ENCODE peak calls at places on chromosomes 13 and 19, in ten cellular contexts. Y is psoas muscle, M is ovary, J is stomach, H is fibroblast of lung, V is breast epithelium, A is heart left ventricle, B is body of pancreas, E is endodermal cell, T is tibial nerve. D is an unnamed sample.

GRCh38 chr13:102361113-102361512 is 40.7 kb downstream of the FGF14 start:
- DNase-seq in Y (no peak), V (no peak), M (no peak), J (no peak), H (no peak), E (no peak), T (no peak), A (no peak), B (no peak), D (no peak)

GRCh38 chr19:8518536-8518935 is 4.6 kb upstream of the ZNF414 start:
- DNase-seq in J (no peak), B (no peak), T (no peak), A (no peak), E (no peak), H (no peak), V (no peak), Y (no peak), M (no peak), D (no peak)

GRCh38 chr19:2797280-2797679 is 12.0 kb downstream of the THOP1 start:
- DNase-seq in Y (no peak), M (no peak), J (no peak), H (no peak), V (no peak), A (peak), T (no peak), E (no peak), B (no peak), D (no peak)

GRCh38 chr13:19148561-19148960 is 33.1 kb downstream of the TUBA3C start:
- DNase-seq in Y (no peak), A (no peak), E (no peak), J (no peak), M (no peak), T (no peak), B (no peak), V (no peak), H (no peak), D (no peak)

GRCh38 chr13:80977168-80977567 is 636.2 kb upstream of the SPRY2 start:
- DNase-seq in E (no peak), J (no peak), B (no peak), Y (no peak), V (no peak), H (no peak), T (no peak), A (no peak), M (no peak), D (no peak)

GRCh38 chr19:6587093-6587820 is 3.7 kb downstream of the CD70 start:
- DNase-seq in J (no peak), V (no peak), A (no peak), Y (no peak), E (peak), M (no peak), H (no peak), T (no peak), B (no peak), D (peak)

GRCh38 chr13:98480915-98481510 is 95.9 kb downstream of the STK24 start:
- DNase-seq in T (no peak), H (peak), J (no peak), V (no peak), B (peak), A (peak), Y (no peak), M (peak), E (no peak), D (peak)

GRCh38 chr13:109412232-109412935 is 374.0 kb downstream of the IRS2 start:
- DNase-seq in A (peak), J (peak), E (peak), B (peak), T (no peak), M (peak), V (no peak), H (peak), Y (peak), D (peak)

GRCh38 chr19:18388328-18389094 is 2.6 kb downstream of the GDF15 start:
- DNase-seq in V (peak), M (peak), A (peak), Y (peak), H (peak), J (peak), T (peak), B (peak), E (peak), D (peak)

GRCh38 chr13:110187501-110188161 is 119.3 kb downstream of the COL4A1 start:
- DNase-seq in Y (peak), H (peak), V (no peak), E (no peak), A (peak), T (no peak), M (no peak), B (peak), J (no peak), D (peak)

GRCh38 chr13:76832258-76832988 is 53.8 kb downstream of the KCTD12 start:
- DNase-seq in M (no peak), E (no peak), H (no peak), A (no peak), T (no peak), B (no peak), J (no peak), Y (no peak), V (no peak), D (no peak)
- TF ChIP-seq CTCF in M (no peak), E (no peak), H (no peak), A (no peak), T (no peak), B (no peak), J (no peak), Y (no peak), V (no peak), D (no peak)

DNA sequence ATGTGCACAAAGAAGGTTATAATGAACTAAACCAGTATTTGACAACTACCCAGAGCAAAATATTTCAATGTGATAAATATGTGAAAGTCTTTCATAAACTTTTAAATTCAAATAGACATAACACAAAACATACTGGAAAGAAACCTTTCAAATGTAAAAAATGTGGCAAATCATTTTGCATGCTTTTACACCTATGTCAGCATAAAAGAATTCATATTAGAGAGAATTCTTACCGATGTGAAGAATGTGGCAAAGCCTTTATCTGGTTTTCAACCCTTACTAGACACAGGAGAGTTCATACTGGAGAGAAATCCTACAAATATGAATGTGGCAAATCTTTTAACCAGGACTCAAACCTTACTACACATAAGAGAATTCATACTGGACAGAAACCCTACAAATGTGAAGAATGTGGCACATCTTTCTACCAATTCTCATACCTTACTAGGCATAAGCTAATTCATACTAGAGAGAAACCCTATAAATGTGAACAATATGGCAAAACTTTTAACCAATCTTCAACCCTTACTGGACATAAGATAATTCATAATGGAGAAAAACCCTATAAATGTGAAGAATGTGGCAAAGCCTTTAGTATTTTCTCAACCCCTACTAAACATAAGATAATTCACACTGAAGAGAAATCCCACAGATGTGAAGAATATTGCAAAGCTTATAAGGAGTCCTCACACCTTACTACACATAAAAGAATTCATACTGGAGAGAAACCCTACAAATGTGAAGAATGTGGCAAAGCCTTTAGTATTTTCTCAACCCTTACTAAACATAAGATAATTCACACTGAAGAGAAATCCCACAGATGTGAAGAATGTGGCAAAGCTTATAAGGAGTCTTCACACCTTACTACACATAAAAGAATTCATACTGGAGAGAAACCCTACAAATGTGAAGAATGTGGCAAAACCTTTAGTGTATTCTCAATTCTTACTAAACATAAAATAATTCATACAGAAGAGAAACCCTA is 26.4 kb downstream of the ZNF493 start:
- DNase-seq in J (no peak), A (no peak), Y (no peak), T (no peak), E (no peak), B (no peak), M (no peak), H (no peak), V (no peak), D (no peak)
- H3K4me3 ChIP-seq in J (no peak), A (no peak), Y (no peak), T (no peak), E (peak), B (no peak), M (no peak), H (no peak), V (no peak), D (no peak)

DNA sequence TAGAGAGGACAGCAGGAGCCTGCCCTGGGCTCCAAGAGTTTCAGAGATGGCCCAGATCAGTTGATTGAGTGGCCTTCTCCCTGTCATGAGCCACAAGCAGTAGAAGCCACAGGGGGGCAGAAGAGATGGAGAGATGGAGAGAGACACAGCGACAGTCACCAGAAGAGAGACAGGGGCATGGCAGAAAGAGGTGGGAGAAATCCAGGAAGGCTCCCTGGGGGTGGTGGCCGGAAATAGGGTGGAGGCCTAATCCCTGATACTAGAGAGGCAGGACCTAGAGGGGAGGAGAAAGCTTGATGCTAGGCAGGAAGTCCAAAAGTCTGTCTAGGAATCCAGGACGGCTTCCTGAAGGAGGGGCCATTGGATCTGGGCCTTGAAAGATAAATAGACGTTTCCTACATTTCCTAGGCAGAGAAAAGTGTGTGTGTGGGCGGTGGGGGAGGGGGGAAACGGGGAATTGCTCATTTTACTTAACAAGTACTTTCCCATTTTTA is 9.6 kb upstream of the TPM4 start:
- DNase-seq in J (peak), B (no peak), H (peak), M (no peak), A (peak), Y (no peak), E (no peak), T (no peak), V (no peak), D (peak)
- TF ChIP-seq CTCF in J (no peak), B (peak), H (peak), M (no peak), A (no peak), Y (peak), E (no peak), T (peak), V (peak), D (peak)

DNA sequence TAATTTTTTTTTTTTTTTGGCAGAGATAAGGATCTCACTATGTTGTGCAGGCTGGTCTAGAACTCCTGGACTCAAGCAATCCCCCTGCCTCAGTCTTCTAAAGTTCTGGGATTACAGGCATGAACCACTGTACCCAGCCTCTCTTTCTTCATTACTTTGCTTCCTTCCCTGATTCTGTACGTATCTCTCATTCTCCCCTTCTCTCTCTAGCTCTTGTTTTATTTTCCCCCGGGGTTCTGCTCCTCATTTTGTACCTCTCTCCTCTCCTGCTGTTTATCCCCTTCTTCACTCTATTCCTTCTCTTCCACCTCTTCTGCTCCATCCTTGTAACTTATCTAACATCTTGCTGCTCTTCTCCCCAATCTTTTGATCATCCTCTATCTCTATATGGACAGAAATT is 46.5 kb downstream of the ZNF611 start:
- DNase-seq in H (no peak), A (no peak), T (no peak), B (no peak), E (no peak), J (no peak), M (no peak), Y (no peak), V (no peak), D (no peak)
- H3K4me3 ChIP-seq in H (peak), A (no peak), T (no peak), B (no peak), E (peak), J (no peak), M (no peak), Y (no peak), V (no peak), D (no peak)

DNA sequence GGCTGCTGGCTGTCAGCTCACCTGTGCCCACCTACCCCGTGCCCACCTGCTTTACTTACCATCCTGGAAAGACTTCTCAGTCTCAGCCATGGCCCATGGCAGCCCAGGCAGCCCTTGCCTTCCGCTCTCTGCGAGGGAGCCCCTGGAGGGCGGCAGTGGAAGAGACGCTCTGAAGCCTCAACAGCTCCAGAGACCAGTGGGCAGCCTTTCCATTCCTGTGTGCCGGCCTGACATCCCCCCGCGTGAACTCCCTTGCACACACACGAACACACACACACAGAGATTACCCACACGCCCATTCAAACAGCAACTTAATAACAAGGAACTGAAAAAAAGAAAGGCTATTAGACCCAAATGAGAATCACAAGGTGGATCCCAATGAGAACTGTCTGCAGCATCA is 14.2 kb upstream of the RASA3 start:
- DNase-seq in V (no peak), M (no peak), A (peak), H (no peak), Y (no peak), B (no peak), J (no peak), T (no peak), E (peak), D (no peak)
- TF ChIP-seq CTCF in V (no peak), M (no peak), A (no peak), H (no peak), Y (no peak), B (no peak), J (no peak), T (no peak), E (peak), D (peak)

DNA sequence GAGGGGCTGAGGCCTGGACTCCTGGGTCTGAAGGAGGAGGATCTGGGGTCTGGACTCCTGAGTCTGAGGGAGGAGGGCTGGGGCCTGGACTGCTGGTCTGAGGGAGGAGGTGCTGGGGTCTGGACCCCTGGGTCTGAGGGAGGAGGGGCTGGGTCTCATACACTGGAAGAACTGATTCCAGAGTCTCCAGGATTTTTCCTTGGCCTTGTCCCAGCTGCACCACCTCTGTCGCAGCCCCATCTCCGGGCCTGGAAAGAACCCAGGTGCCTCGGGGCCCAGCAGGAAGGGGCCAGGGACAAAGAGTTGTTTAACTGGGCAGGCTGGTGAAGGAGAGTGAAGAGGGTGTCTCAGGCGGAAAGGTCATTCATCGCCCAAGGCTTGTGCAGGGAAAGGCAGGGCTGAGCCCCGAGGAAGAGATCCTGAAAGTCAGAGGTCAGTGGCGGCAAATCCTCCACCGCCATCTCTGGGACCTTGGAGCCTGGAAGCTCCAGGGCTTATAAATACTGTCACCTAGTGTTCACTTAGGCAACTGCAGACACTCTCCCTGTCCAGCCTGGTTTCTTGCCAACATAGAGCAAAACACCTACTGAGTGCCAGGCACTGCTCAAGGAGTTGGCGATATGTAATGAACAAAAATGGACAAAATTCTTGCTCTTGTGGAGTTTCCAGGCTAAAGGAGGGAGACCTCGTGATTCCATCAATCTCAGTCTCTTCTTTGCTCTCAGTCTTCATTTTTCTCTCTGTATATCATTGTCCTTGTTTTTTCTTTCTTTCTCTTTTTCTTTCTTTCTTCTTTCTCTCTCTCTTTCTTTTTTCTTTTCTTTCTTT is 4.4 kb upstream of the KCNN4 start:
- DNase-seq in T (peak), J (peak), V (peak), Y (peak), H (peak), E (peak), M (no peak), B (peak), A (peak), D (peak)
- H3K4me3 ChIP-seq in T (no peak), J (no peak), V (no peak), Y (no peak), H (no peak), E (no peak), M (no peak), B (no peak), A (no peak), D (peak)

D was measured in AG10803.